ENCODE peak calls at places on chromosomes 13 and 19, in ten cellular contexts. S is endodermal cell, P is heart right ventricle, D is pancreas, N is left ventricle myocardium inferior, B is spleen, X is IMR-90, J is GM23338, Y is brain microvascular endothelial cell, T is A549. F is an unnamed sample.

GRCh38 chr19:6264077-6264445 is 15.7 kb downstream of the MLLT1 start:
- DNase-seq in S (no peak), P (no peak), D (no peak), N (no peak), B (no peak), X (peak), J (no peak), Y (no peak), T (no peak), F (no peak)

GRCh38 chr19:4997297-4997696 is 28.4 kb downstream of the KDM4B start:
- DNase-seq in S (no peak), P (no peak), D (no peak), N (no peak), B (no peak), X (no peak), J (no peak), Y (no peak), T (no peak), F (no peak)

GRCh38 chr19:28289294-28290063 is 923.5 kb downstream of the UQCRFS1 start:
- DNase-seq in S (peak), P (no peak), D (peak), N (no peak), B (no peak), X (no peak), J (no peak), Y (no peak), T (no peak), F (no peak)

GRCh38 chr13:40402931-40403412 is 263.5 kb downstream of the FOXO1 start:
- DNase-seq in S (peak), P (no peak), D (no peak), N (no peak), B (peak), X (peak), J (peak), Y (peak), T (peak), F (no peak)

GRCh38 chr19:14272623-14273022 is 66.7 kb upstream of the ADGRL1 start:
- DNase-seq in S (no peak), P (no peak), D (no peak), N (no peak), B (no peak), X (no peak), J (no peak), Y (no peak), T (no peak), F (no peak)

GRCh38 chr19:4613258-4613751 is 26.0 kb upstream of the TNFAIP8L1 start:
- DNase-seq in S (no peak), P (no peak), D (no peak), N (no peak), B (no peak), X (no peak), J (no peak), Y (no peak), T (no peak), F (no peak)

GRCh38 chr19:43078311-43078710 is 4.2 kb downstream of the PSG2 start:
- DNase-seq in S (no peak), P (no peak), D (no peak), N (no peak), B (no peak), X (peak), J (no peak), Y (peak), T (no peak), F (peak)

GRCh38 chr19:3606690-3607289 is at the start of gene TBXA2R:
- DNase-seq in S (peak), P (peak), D (peak), N (peak), B (peak), X (peak), J (peak), Y (peak), T (peak), F (no peak)

GRCh38 chr13:89695343-89696257 is 1651.9 kb upstream of the MIR17HG start:
- DNase-seq in S (peak), P (no peak), D (no peak), N (no peak), B (no peak), X (peak), J (peak), Y (peak), T (peak), F (peak)

DNA sequence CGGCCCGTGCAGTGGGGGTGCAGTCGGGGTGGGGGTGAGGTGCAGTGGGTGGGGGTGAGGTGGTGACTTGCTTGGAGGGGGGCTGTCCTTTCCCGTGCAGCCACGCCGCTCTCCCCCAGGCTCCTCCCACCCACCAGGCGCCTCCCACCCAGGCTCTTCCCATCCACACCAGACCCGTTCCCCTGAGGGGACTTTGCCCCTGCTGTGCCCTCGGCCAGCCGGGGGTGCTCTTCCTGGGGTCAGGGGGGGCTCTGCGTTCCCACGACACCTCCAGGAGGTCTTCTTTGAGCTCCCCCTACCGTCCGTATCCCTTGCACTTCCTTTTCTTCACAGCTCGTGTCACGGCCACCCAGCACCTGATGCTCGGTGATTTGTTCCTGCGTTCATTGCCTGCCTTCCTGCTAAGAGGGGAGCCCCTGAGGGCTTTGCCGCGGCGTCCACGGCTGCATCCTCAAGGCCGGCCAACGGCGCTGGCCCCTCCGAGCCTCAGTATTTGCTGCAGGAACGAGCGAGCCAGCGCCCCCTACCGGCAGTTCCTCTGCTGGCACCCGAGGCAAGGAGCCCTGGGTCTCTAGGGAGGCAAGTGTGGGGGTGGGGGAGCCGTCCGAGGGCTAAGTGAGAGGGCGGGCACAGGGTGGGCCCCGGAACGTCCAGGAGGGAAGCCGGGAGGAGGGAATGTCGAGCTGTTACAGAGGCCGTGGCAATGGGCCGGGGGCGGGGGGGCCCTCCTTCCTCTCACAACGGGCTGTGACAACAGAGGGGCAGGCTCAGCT is 11.8 kb downstream of the LRRC4B start:
- DNase-seq in S (peak), P (peak), D (peak), N (peak), B (peak), X (peak), J (peak), Y (peak), T (peak), F (peak)
- H3K27ac ChIP-seq in S (no peak), P (no peak), D (no peak), N (peak), B (no peak), X (no peak), J (no peak), Y (no peak), T (peak), F (no peak)

DNA sequence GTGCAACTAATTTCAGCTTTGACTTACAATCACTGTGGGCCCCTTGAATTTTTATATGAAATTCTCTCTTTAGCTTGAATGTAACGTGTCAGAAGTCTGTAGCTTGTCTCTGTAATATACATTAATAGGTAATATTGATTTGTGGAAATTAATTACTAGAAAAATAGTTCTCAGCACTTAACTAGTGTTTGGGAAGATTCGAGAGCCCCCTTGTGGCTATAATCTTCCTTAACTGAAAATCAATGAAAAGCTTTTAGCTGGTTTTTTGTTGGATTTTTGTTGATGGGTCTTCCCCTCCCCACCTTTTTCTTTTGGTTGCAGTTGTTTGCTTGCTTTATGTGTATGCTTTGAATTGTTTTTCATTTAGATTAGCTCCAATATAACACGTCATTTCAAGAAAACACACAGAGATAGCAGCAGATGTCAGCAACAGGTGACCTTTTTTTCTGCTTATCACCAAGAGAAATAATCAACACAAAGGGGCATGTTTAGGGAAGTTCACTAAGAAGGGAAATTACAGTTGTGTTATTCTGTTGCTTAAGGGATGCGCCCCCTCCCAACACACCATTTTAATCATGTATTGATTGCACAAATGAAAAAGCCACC is 176.8 kb downstream of the OXGR1 start:
- DNase-seq in S (no peak), P (no peak), D (no peak), N (no peak), B (no peak), X (peak), J (peak), Y (no peak), T (no peak), F (no peak)
- TF ChIP-seq CTCF in S (peak), P (peak), D (no peak), N (peak), B (peak), X (peak), J (peak), Y (peak), T (peak), F (peak)

DNA sequence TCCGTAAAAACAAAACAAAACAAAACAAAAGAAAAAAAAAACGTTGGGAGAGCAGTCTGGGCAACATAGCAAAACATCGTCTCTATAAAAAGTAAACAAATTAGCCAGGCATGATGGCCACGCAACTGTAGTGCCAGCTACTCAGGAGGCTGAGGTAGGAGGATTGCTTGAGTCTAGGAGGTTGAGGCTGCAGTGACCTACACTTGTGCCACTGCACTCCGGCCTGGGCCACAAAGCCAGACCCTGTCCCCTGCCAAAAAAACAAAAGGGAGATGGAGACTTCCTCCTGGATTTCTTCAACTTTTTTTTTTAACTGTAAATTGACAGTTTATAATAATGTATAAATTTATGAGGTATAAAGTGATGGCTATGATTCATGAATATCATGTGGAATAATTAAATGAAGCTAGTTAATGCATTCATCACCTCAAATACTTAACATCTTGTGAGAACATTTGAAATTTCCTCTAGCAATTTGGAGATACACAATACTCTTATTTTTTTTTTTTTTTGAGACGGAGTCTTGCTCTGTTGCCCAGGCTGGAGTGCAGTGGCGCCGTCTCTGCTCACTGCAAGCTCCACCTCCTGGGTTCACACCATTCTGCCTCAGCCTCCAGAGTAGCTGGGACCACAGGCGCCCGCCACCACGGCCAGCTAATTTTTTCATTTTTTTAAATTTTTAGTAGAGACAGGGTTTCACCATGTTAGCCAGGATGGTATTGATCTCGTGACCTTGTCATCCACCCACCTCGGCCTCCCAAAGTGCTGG is 1.9 kb downstream of the PDCD2L start:
- DNase-seq in S (no peak), P (no peak), D (no peak), N (no peak), B (peak), X (no peak), J (no peak), Y (no peak), T (no peak), F (no peak)
- H3K4me3 ChIP-seq in S (no peak), P (no peak), D (no peak), N (no peak), B (no peak), X (no peak), J (peak), Y (no peak), T (no peak), F (no peak)

GRCh38 chr13:27252467-27252866 is 1.1 kb downstream of the RPL21 start:
- DNase-seq in S (no peak), P (no peak), D (no peak), N (no peak), B (no peak), X (no peak), J (no peak), Y (no peak), T (no peak), F (no peak)
- H3K27ac ChIP-seq in S (no peak), P (peak), D (peak), N (peak), B (peak), X (peak), J (peak), Y (peak), T (peak), F (no peak)